ENCODE peak calls at places on chromosomes 13 and 19, in five cellular contexts. L is endothelial cell of umbilical vein, K is gastrocnemius medialis, W is Peyer's patch, Z is uterus. R is an unnamed sample.
A peak's percentile ranks its signal among the peaks of the same experiment; 100 is the strongest.

GRCh38 chr19:13056052-13056660 is 46.5 kb downstream of the LYL1 start:
- DNase-seq in L (no peak), K (no peak), W (peak; percentile 79), Z (peak; percentile 79), R (no peak)

GRCh38 chr13:20128459-20128927 is 32.4 kb downstream of the GJA3 start:
- DNase-seq in L (no peak), K (no peak), W (no peak), Z (no peak), R (peak; percentile 65)

GRCh38 chr19:54426291-54426918 is 11.1 kb downstream of the TTYH1 start:
- DNase-seq in L (no peak), K (no peak), W (no peak), Z (no peak), R (no peak)

GRCh38 chr13:30681489-30682242 is 53.7 kb upstream of the ALOX5AP start:
- DNase-seq in L (no peak), K (no peak), W (no peak), Z (no peak), R (no peak)

GRCh38 chr19:43570174-43570791 is 5.0 kb downstream of the XRCC1 start:
- DNase-seq in L (no peak), K (no peak), W (no peak), Z (no peak), R (no peak)

GRCh38 chr19:2199215-2199614 is 35.5 kb downstream of the DOT1L start:
- DNase-seq in L (no peak), K (no peak), W (no peak), Z (no peak), R (no peak)

GRCh38 chr19:2014731-2015610 is 543 bp downstream of the BTBD2 start:
- DNase-seq in L (no peak), K (no peak), W (no peak), Z (peak; percentile 54), R (peak; percentile 66)

GRCh38 chr13:113518080-113518803 is 27.7 kb upstream of the DCUN1D2 start:
- DNase-seq in L (no peak), K (no peak), W (no peak), Z (no peak), R (no peak)

GRCh38 chr19:48247212-48247611 is 8.5 kb downstream of the CARD8 start:
- DNase-seq in L (no peak), K (no peak), W (no peak), Z (no peak), R (no peak)

GRCh38 chr19:8097681-8098567 is 45.4 kb downstream of the CCL25 start:
- DNase-seq in L (no peak), K (no peak), W (no peak), Z (no peak), R (no peak)

GRCh38 chr19:55461974-55462628 is 659 bp upstream of the ISOC2 start:
- DNase-seq in L (peak; percentile 57), K (no peak), W (no peak), Z (no peak), R (no peak)

GRCh38 chr19:44757057-44757734 is 8.7 kb downstream of the BCL3 start:
- DNase-seq in L (no peak), K (peak; percentile 66), W (no peak), Z (peak; percentile 78), R (no peak)

GRCh38 chr13:93554514-93554913 is 327.9 kb downstream of the GPC6 start:
- DNase-seq in L (no peak), K (no peak), W (no peak), Z (no peak), R (no peak)

GRCh38 chr13:79423801-79424642 is 18.0 kb upstream of the RBM26 start:
- DNase-seq in L (peak; percentile 53), K (no peak), W (no peak), Z (no peak), R (no peak)

GRCh38 chr19:30471441-30471840 is 99.3 kb downstream of the ZNF536 start:
- DNase-seq in L (no peak), K (no peak), W (no peak), Z (no peak), R (no peak)

GRCh38 chr13:77506874-77507273 is 28.6 kb upstream of the SCEL start:
- DNase-seq in L (peak; percentile 58), K (no peak), W (no peak), Z (no peak), R (no peak)
- TF ChIP-seq POLR2A in L (no peak), K (no peak), W (no peak), Z (no peak), R (no peak)

GRCh38 chr19:33226550-33227241 is 1.0 kb upstream of the SLC7A10 start:
- DNase-seq in L (no peak), K (no peak), W (peak; percentile 67), Z (no peak), R (no peak)
- H3K27me3 ChIP-seq in L (peaks cover 39% of the 10 kb centered on the region), K (peaks cover 53% of the 10 kb centered on the region), W (no peaks in the 10 kb centered on the region), Z (peaks cover 43% of the 10 kb centered on the region), R (no peaks in the 10 kb centered on the region)

GRCh38 chr19:41896581-41896942 is 13.6 kb downstream of the ARHGEF1 start:
- DNase-seq in L (no peak), K (no peak), W (no peak), Z (no peak), R (no peak)

GRCh38 chr19:41897820-41898219 is 14.8 kb downstream of the ARHGEF1 start:
- DNase-seq in L (no peak), K (no peak), W (no peak), Z (no peak), R (no peak)

GRCh38 chr19:41897181-41897580 is 14.2 kb downstream of the ARHGEF1 start:
- DNase-seq in L (no peak), K (no peak), W (no peak), Z (no peak), R (no peak)

GRCh38 chr19:41894350-41894749 is 11.4 kb downstream of the ARHGEF1 start:
- DNase-seq in L (no peak), K (no peak), W (no peak), Z (no peak), R (peak; percentile 39)

DNA sequence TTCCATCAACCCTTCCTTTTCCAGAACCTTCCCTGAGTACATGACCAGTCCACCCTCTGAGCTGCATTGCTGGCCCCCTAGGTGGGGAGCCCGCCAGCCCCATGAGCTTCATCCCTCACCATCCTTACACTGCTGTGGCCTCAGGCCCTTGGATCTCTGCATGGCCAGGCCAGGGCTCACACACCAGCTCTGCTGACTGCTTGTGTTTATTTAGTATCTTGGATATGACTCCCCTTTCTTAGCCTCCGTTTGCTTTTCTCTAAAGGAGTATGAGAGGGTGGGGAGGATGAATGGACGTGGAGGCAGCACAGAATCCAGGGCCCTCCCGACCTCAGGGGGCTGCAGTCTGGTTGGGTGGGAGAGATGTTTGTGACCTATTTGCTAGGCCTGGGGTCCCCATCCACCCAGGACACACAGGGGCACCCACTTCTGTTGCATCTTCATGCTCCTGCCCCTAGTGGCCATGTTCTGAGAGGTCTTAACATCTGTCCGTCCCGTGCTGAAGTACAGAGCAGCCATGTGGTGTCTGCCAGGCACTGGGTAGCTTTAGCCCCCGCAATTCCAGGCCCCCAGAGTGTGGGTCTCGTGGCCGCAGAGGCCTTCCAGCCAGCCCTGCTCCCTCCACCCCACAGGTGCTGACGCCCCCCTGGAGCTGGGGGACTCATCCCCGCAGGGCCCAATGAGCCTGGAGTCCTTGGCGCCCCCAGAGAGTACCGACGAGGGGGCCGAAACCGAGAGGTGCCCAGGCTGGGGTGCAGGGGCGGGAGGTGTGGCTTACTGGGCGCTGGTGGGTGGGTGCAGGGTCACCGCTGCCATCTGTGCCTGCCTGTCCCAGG is 13.0 kb downstream of the ARHGEF1 start:
- DNase-seq in L (no peak), K (no peak), W (no peak), Z (no peak), R (no peak)
- TF ChIP-seq POLR2A in L (no peak), K (no peak), W (no peak), Z (no peak), R (no peak)

DNA sequence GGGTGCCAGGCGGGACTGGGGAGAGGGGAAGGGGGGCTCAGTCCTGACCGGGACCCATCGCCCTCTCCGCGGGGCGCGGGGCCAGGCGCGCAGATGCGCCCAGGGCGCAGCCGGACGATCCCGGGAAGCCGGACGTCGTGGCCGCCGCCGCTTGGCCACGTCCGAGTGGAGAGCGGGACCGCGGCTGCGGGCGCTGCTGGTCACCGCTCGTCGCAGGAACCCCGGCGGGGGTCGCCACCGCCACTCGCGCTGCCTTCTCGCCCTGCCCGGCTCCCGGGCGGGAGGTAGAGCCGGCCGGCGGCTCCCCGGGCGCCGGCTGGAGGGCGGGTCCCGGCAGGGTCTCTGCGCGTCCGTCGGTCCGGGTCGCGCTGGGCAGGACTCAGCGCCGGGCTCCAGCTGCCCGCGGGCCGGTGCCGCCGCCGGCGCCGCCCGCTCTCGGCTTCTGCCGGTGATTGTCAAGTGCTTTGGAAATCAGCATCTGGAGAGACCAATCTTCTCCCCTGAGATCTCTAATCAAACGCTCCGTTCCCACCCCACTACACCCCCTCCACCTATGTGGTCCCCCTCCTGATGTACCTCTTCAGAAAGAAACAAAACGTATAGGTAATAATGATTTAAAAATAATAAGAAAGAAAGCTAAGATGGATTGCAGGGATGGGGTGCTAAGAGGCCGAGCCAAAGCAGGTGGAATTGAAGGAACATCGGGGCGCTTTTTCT is 464.4 kb downstream of the ITGBL1 start:
- DNase-seq in L (no peak), K (no peak), W (no peak), Z (no peak), R (no peak)
- H3K27me3 ChIP-seq in L (peaks cover 64% of the 10 kb centered on the region), K (peaks cover 58% of the 10 kb centered on the region), W (no peaks in the 10 kb centered on the region), Z (peaks cover 32% of the 10 kb centered on the region), R (peaks cover 5% of the 10 kb centered on the region)

GRCh38 chr13:45466359-45466758 is 1.6 kb downstream of the COG3 start:
- DNase-seq in L (no peak), K (no peak), W (no peak), Z (no peak), R (no peak)
- TF ChIP-seq POLR2A in L (no peak), K (no peak), W (no peak), Z (no peak), R (peak; percentile 17)

GRCh38 chr13:98216135-98216565 is 39.1 kb upstream of the RNF113B start:
- DNase-seq in L (peak; percentile 70), K (no peak), W (no peak), Z (no peak), R (no peak)
- H3K27me3 ChIP-seq in L (no peaks in the 10 kb centered on the region), K (no peaks in the 10 kb centered on the region), W (no peaks in the 10 kb centered on the region), Z (no peaks in the 10 kb centered on the region), R (no peaks in the 10 kb centered on the region)

DNA sequence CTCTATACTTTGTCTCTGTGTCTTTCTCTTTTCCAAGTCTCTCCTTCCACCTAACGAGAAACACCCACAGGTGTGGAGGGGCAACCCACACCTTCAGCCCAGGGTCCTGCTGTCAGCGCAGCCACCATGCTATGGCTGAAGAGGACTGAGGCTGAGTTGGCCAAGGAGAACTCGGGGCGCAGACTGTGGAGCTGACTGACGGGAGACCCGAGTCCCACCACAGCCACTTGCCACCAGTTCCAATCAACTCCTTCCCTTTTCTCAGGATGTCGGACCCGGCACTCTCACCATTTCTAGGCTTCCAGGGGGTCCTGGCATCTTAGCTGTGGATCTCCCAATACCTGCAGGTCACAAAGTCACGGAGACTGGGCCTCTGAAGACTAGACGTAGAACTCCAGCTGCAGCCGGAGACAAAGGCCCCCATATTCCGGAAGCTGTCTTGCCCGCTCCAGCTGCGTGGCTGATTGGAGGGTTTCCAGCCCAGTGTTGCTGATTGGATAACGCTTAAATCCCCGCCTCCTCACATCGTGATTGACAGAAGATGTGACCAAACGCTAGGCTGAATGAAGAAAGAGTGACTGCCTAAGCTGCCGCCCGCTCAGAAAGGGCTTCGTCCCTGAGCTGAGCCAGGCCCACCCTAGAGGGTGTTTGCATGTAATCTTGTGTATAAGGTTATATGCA is 63.6 kb downstream of the ZNF429 start:
- DNase-seq in L (no peak), K (peak; percentile 92), W (peak; percentile 63), Z (peak; percentile 83), R (peak; percentile 80)
- TF ChIP-seq POLR2A in L (no peak), K (peak; percentile 22), W (no peak), Z (peak; percentile 62), R (peak; percentile 21)